ENCODE peak calls at places on chromosomes 4 and X, in nine cellular contexts. G, F, S, J, Z, H, W, Q and Y are unnamed samples.
A peak's percentile ranks its signal among the peaks of the same experiment; 100 is the strongest.

GRCh38 chrX:7120578-7121219 is 26.8 kb upstream of the STS start:
- DNase-seq in G (peak; percentile 64), F (no peak), S (no peak), J (peak; percentile 58), Z (no peak), H (peak; percentile 54), W (no peak), Q (no peak), Y (no peak)

GRCh38 chrX:38654302-38654701 is 93.0 kb downstream of the TSPAN7 start:
- DNase-seq in G (peak; percentile 35), F (no peak), S (no peak), J (peak; percentile 14), Z (no peak), H (no peak), W (peak; percentile 23), Q (no peak), Y (no peak)

GRCh38 chr4:38612996-38613395 is 51.0 kb upstream of the KLF3 start:
- DNase-seq in G (no peak), F (no peak), S (no peak), J (no peak), Z (no peak), H (no peak), W (no peak), Q (no peak), Y (no peak)

GRCh38 chr4:165016971-165017370 is 14.8 kb upstream of the TRIM60 start:
- DNase-seq in G (peak; percentile 13), F (no peak), S (no peak), J (no peak), Z (no peak), H (no peak), W (peak; percentile 41), Q (no peak), Y (no peak)

GRCh38 chrX:18833071-18833731 is 125.8 kb downstream of the PPEF1 start:
- DNase-seq in G (peak; percentile 68), F (no peak), S (peak; percentile 4), J (peak; percentile 16), Z (peak; percentile 89), H (no peak), W (no peak), Q (no peak), Y (peak; percentile 19)

GRCh38 chrX:54920610-54921426 is at the start of gene TRO:
- DNase-seq in G (no peak), F (no peak), S (no peak), J (peak; percentile 10), Z (no peak), H (no peak), W (no peak), Q (no peak), Y (no peak)

GRCh38 chr4:111492501-111492900 is 652.8 kb upstream of the FAM241A start:
- DNase-seq in G (no peak), F (no peak), S (no peak), J (no peak), Z (no peak), H (no peak), W (no peak), Q (no peak), Y (no peak)

GRCh38 chrX:16839852-16840460 is 30.2 kb downstream of the RBBP7 start:
- DNase-seq in G (peak; percentile 83), F (no peak), S (no peak), J (peak; percentile 85), Z (peak; percentile 71), H (no peak), W (no peak), Q (no peak), Y (no peak)

GRCh38 chr4:17468638-17469221 is 43.2 kb downstream of the QDPR start:
- DNase-seq in G (peak; percentile 69), F (no peak), S (no peak), J (peak; percentile 44), Z (no peak), H (no peak), W (peak; percentile 41), Q (no peak), Y (no peak)

GRCh38 chrX:111756486-111756885 is 75.5 kb downstream of the ALG13 start:
- DNase-seq in G (no peak), F (no peak), S (no peak), J (no peak), Z (no peak), H (no peak), W (no peak), Q (no peak), Y (no peak)

GRCh38 chrX:39728852-39729587 is 368.7 kb downstream of the BCOR start:
- DNase-seq in G (no peak), F (no peak), S (no peak), J (no peak), Z (no peak), H (no peak), W (no peak), Q (no peak), Y (no peak)

GRCh38 chr4:66946761-66947160 is 598.5 kb downstream of the CENPC start:
- DNase-seq in G (no peak), F (no peak), S (no peak), J (no peak), Z (no peak), H (no peak), W (no peak), Q (no peak), Y (no peak)

GRCh38 chr4:2142630-2143427 is 83.7 kb downstream of the NAT8L start:
- DNase-seq in G (peak; percentile 10), F (no peak), S (no peak), J (no peak), Z (no peak), H (no peak), W (no peak), Q (no peak), Y (no peak)

GRCh38 chr4:127001898-127002297 is 630.9 kb upstream of the INTU start:
- DNase-seq in G (no peak), F (no peak), S (no peak), J (no peak), Z (no peak), H (no peak), W (no peak), Q (no peak), Y (no peak)

GRCh38 chr4:161869511-161869910 is 294.3 kb downstream of the FSTL5 start:
- DNase-seq in G (no peak), F (no peak), S (no peak), J (no peak), Z (no peak), H (no peak), W (no peak), Q (no peak), Y (no peak)

GRCh38 chr4:16897991-16898827 is at the start of gene LDB2:
- DNase-seq in G (peak; percentile 82), F (no peak), S (peak; percentile 83), J (peak; percentile 88), Z (peak; percentile 74), H (peak; percentile 30), W (peak; percentile 14), Q (no peak), Y (peak; percentile 31)

DNA sequence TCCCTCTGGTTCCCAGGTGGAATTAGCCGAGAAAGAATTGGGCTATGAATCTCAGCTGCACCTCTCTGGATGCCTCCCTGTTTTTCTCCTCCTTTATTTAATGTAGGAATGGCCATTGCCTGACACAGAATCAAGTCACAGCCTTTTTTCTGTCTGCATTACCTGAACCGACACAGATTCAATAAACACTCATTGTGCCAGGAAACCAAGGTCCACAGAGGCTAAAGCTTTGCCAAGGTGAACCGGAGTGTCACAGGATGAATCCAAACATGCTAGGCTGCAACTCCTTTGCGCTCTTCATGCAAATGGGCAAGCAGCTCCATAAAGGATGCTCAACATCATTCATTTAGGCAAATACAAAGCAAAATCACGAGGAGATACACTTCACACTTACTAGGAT is 199.8 kb upstream of the AGTR2 start:
- DNase-seq in G (no peak), F (no peak), S (no peak), J (no peak), Z (no peak), H (no peak), W (no peak), Q (no peak), Y (no peak)
- H3K4me3 ChIP-seq in G (no peak overlapping the region), F (no peak overlapping the region), S (no peak overlapping the region), J (no peak overlapping the region), Z (no peak overlapping the region), H (no peak overlapping the region), W (no peak overlapping the region), Q (no peak overlapping the region), Y (no peak overlapping the region)

GRCh38 chr4:156593464-156593863 is 378.1 kb downstream of the PDGFC start:
- DNase-seq in G (peak; percentile 38), F (no peak), S (no peak), J (peak; percentile 8), Z (no peak), H (no peak), W (no peak), Q (no peak), Y (no peak)
- TF ChIP-seq CTCF in G (peak; percentile 20), F (no peak), S (peak; percentile 15), J (peak; percentile 47), Z (peak; percentile 14), H (no peak), W (no peak), Q (no peak), Y (peak; percentile 17)

GRCh38 chr4:1047106-1047975 is 35.9 kb downstream of the FGFRL1 start:
- DNase-seq in G (no peak), F (no peak), S (no peak), J (no peak), Z (no peak), H (peak; percentile 38), W (no peak), Q (no peak), Y (peak; percentile 45)

GRCh38 chr4:1045193-1045594 is 33.8 kb downstream of the FGFRL1 start:
- DNase-seq in G (no peak), F (no peak), S (no peak), J (no peak), Z (no peak), H (no peak), W (no peak), Q (no peak), Y (no peak)

GRCh38 chr4:1043658-1044468 is 32.4 kb downstream of the FGFRL1 start:
- DNase-seq in G (peak; percentile 100), F (no peak), S (peak; percentile 97), J (peak; percentile 99), Z (peak; percentile 95), H (peak; percentile 76), W (no peak), Q (no peak), Y (peak; percentile 88)

GRCh38 chr4:1044469-1045192 is 33.2 kb downstream of the FGFRL1 start:
- DNase-seq in G (peak; percentile 22), F (no peak), S (no peak), J (no peak), Z (no peak), H (no peak), W (no peak), Q (no peak), Y (peak; percentile 3)

GRCh38 chr4:1045595-1046201 is 34.3 kb downstream of the FGFRL1 start:
- DNase-seq in G (no peak), F (no peak), S (no peak), J (no peak), Z (no peak), H (no peak), W (no peak), Q (no peak), Y (no peak)
- H3K4me3 ChIP-seq in G (no peak overlapping the region), F (no peak overlapping the region), S (no peak overlapping the region), J (no peak overlapping the region), Z (no peak overlapping the region), H (no peak overlapping the region), W (no peak overlapping the region), Q (no peak overlapping the region), Y (no peak overlapping the region)

DNA sequence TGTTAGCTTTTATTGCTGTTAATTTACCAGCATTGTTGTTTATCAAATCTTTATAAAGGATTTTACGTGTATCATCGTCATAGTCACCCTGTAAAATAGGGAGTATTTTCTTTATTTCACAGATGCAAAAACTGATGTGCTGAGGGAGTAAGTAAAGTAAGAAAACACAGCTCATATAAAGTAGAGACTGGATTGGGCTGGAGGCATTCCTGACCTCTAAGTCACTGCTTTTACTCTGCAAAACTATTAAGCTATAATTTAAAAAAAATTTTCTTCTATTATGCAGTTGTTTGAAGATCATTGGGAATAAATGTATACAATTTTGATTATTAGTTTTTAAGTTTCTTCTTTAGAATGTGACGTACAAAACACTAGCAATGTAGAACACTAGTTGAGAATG is 45.9 kb downstream of the NUDT6 start:
- DNase-seq in G (no peak), F (no peak), S (no peak), J (peak; percentile 62), Z (no peak), H (no peak), W (no peak), Q (no peak), Y (no peak)
- TF ChIP-seq CTCF in G (no peak), F (no peak), S (no peak), J (no peak), Z (no peak), H (no peak), W (no peak), Q (no peak), Y (no peak)